ENCODE peak calls at places on chromosomes 3 and 15, in seven cellular contexts. N is aorta, O is PC-3, D is HL-60, W is osteoblast, H is mesenchymal stem cell, K is GM23338. S is an unnamed sample.

GRCh38 chr3:11455977-11456376 is 183.8 kb downstream of the ATG7 start:
- DNase-seq in W (peak), H (peak), D (peak), O (no peak), N (no peak), K (no peak), S (no peak)

GRCh38 chr3:82627733-82628132 is 866.3 kb upstream of the GBE1 start:
- DNase-seq in O (no peak), D (no peak), W (no peak), N (no peak), K (no peak), H (no peak), S (no peak)

GRCh38 chr3:126511291-126511690 is 6.3 kb downstream of the UROC1 start:
- DNase-seq in K (no peak), H (no peak), W (peak), D (no peak), O (no peak), N (peak), S (no peak)

GRCh38 chr15:65951007-65951406 is 81.7 kb downstream of the RAB11A start:
- DNase-seq in N (no peak), K (no peak), O (no peak), H (no peak), W (no peak), D (no peak), S (no peak)

GRCh38 chr3:109028753-109029152 is 75.1 kb upstream of the GUCA1C start:
- DNase-seq in N (no peak), W (no peak), H (no peak), D (no peak), K (no peak), O (no peak), S (no peak)

GRCh38 chr15:61653110-61653509 is 407.1 kb downstream of the VPS13C start:
- DNase-seq in D (no peak), N (no peak), H (no peak), K (peak), W (no peak), O (no peak), S (no peak)

GRCh38 chr3:51982352-51982837 is 940 bp upstream of the ACY1 start:
- DNase-seq in H (no peak), D (peak), K (peak), N (no peak), O (peak), W (peak), S (no peak)

GRCh38 chr3:128415773-128416577 is 50.7 kb downstream of the DNAJB8 start:
- DNase-seq in K (no peak), D (no peak), O (no peak), H (no peak), N (no peak), W (no peak), S (no peak)

GRCh38 chr3:119939087-119939486 is 155.2 kb downstream of the GSK3B start:
- DNase-seq in D (no peak), N (no peak), O (no peak), H (no peak), K (no peak), W (no peak), S (no peak)

GRCh38 chr3:139695701-139696422 is 18.1 kb upstream of the NMNAT3 start:
- DNase-seq in N (no peak), W (no peak), K (no peak), H (no peak), D (no peak), O (no peak), S (no peak)

GRCh38 chr3:36704280-36704679 is 60.1 kb downstream of the DCLK3 start:
- DNase-seq in W (no peak), K (no peak), N (no peak), D (no peak), O (no peak), H (no peak), S (no peak)

GRCh38 chr3:103181175-103181574 is 746.4 kb downstream of the ZPLD1 start:
- DNase-seq in N (no peak), H (no peak), K (no peak), O (peak), D (no peak), W (no peak), S (no peak)

GRCh38 chr3:66236281-66236680 is 15.5 kb downstream of the SLC25A26 start:
- DNase-seq in K (peak), D (no peak), W (no peak), N (no peak), O (peak), H (peak), S (no peak)

GRCh38 chr15:93048759-93049161 is 40.3 kb downstream of the RGMA start:
- DNase-seq in H (no peak), D (peak), N (no peak), O (peak), K (no peak), W (no peak), S (no peak)

GRCh38 chr3:37694236-37694635 is 167.4 kb upstream of the CTDSPL start:
- DNase-seq in W (no peak), D (no peak), K (peak), O (no peak), H (no peak), N (no peak), S (no peak)

GRCh38 chr15:99440029-99440428 is 125.8 kb upstream of the MEF2A start:
- DNase-seq in O (no peak), H (no peak), W (no peak), K (no peak), N (no peak), D (no peak), S (no peak)

GRCh38 chr3:98557324-98558010 is 25.7 kb downstream of the GPR15 start:
- DNase-seq in W (no peak), O (no peak), N (no peak), D (no peak), H (no peak), K (no peak), S (no peak)

GRCh38 chr15:90104551-90104950 is 2.3 kb upstream of the IDH2 start:
- DNase-seq in O (peak), H (no peak), K (no peak), N (no peak), D (no peak), W (no peak), S (no peak)

GRCh38 chr15:63514533-63514943 is 10.1 kb downstream of the USP3 start:
- DNase-seq in H (peak), O (peak), D (peak), W (no peak), K (no peak), N (no peak), S (no peak)

GRCh38 chr3:69994934-69995333 is 4.6 kb upstream of the SAMMSON start:
- DNase-seq in K (no peak), H (no peak), O (no peak), N (no peak), W (no peak), D (no peak), S (no peak)

GRCh38 chr3:141393151-141394076 is 25.1 kb downstream of the ZBTB38 start:
- DNase-seq in D (no peak), O (no peak), W (no peak), N (no peak), H (peak), K (peak), S (no peak)

GRCh38 chr3:151864423-151865101 is 8.9 kb upstream of the SUCNR1 start:
- DNase-seq in H (peak), O (peak), W (no peak), D (no peak), K (no peak), N (no peak), S (no peak)

GRCh38 chr3:59192473-59192872 is 142.6 kb upstream of the CFAP20DC start:
- DNase-seq in H (peak), N (no peak), O (peak), K (no peak), W (peak), D (no peak), S (no peak)

GRCh38 chr3:126146525-126147146 is 33.8 kb downstream of the ALDH1L1 start:
- DNase-seq in D (no peak), O (no peak), H (no peak), K (no peak), W (peak), N (peak), S (no peak)

GRCh38 chr15:77966540-77967290 is 110.8 kb downstream of the TBC1D2B start:
- DNase-seq in N (no peak), O (peak), H (peak), W (peak), D (peak), K (peak), S (no peak)

GRCh38 chr3:119588112-119588511 is 8.8 kb downstream of the ADPRH start:
- DNase-seq in W (no peak), H (no peak), K (no peak), O (no peak), D (no peak), N (peak), S (no peak)

GRCh38 chr3:186532641-186533072 is 11.5 kb downstream of the CRYGS start:
- DNase-seq in H (no peak), D (peak), K (no peak), O (no peak), N (no peak), W (no peak), S (no peak)

GRCh38 chr15:85582719-85583089 is 202.3 kb downstream of the AKAP13 start:
- DNase-seq in H (peak), O (no peak), N (no peak), W (no peak), D (peak), K (no peak), S (no peak)

GRCh38 chr3:119145500-119146167 is at the start of gene TEX55:
- DNase-seq in O (peak), K (peak), W (peak), N (no peak), H (peak), D (peak), S (no peak)

GRCh38 chr15:90862964-90863721 is 5.2 kb upstream of the FURIN start:
- DNase-seq in H (no peak), D (peak), O (peak), K (no peak), W (peak), N (no peak), S (no peak)

GRCh38 chr15:100008258-100008657 is 275.0 kb upstream of the LYSMD4 start:
- DNase-seq in N (no peak), W (no peak), K (no peak), H (no peak), D (no peak), O (peak), S (no peak)

GRCh38 chr3:155001289-155002007 is 78.7 kb upstream of the MME start:
- DNase-seq in O (no peak), K (no peak), H (no peak), W (no peak), D (peak), N (no peak), S (no peak)
- H3K27ac ChIP-seq in O (no peak), K (no peak), H (no peak), W (no peak), D (peak), N (no peak), S (no peak)

GRCh38 chr3:136250862-136251460 is 821 bp downstream of the PCCB start:
- DNase-seq in K (peak), H (peak), W (peak), O (peak), N (peak), D (peak), S (peak)
- H3K27ac ChIP-seq in K (peak), H (no peak), W (peak), O (peak), N (no peak), D (peak), S (peak)

DNA sequence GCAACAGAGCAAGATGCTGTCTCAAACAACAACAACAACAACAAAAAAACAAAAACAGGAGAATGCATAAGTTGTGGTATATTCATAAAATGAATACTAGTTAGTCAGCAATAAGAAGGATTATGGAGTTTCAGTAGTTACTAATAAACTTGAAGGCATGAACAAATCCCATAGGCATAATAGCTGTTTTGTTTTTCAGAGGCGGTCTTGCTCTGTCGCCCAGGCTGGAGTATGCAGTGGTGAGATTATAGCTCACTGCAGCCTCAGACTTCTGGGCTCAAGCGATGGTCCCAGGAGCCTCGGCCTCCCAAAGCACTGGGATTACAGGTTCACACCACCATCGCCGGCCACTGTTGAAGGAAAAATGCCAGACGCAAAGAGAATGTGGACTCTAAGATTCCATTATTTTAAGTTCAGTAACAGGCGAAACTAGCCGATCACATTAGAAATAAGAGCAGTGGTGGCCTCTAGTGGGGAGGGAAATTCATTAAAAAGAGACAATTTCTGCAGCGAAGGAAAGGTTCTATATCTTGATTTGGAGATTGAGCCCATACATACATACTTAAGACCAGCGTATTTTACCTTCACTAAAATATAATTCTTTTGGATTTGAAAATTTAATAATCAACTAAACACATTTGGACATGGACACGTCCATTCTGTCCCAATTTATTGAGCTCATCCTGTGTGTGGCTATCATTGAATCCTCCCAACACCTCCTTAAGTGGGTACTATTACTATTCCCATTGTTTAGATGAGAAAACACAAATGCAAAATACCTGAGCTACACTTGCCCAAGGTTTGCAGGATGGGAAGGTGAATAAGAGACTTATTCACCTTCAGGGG is 27.4 kb upstream of the HDAC11 start:
- DNase-seq in N (no peak), O (peak), H (peak), D (peak), K (peak), W (peak), S (no peak)
- H3K27ac ChIP-seq in N (no peak), O (peak), H (no peak), D (peak), K (peak), W (no peak), S (peak)

DNA sequence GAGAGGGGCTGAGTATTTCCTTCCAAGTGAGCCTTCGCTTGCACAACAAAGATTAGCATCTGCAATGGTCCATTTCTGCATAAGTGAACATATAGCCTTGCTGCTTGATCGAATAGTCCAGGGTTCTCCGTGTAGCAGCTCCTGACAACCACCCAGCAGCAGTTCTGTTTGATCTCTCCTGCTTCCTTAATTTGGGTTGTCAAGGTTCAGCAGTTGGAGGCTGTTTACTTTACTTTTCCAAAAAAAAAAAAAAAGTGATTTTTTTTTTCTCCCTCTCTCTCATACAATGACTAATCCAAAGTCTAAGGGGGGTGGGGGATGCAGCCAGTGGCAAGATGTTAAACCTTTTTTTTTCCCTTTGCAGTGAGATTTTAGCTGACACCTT is 3.6 kb downstream of the FOXP1 start:
- DNase-seq in H (peak), K (no peak), N (no peak), O (peak), W (peak), D (peak), S (no peak)
- H3K27ac ChIP-seq in H (peak), K (no peak), N (peak), O (no peak), W (peak), D (peak), S (peak)

DNA sequence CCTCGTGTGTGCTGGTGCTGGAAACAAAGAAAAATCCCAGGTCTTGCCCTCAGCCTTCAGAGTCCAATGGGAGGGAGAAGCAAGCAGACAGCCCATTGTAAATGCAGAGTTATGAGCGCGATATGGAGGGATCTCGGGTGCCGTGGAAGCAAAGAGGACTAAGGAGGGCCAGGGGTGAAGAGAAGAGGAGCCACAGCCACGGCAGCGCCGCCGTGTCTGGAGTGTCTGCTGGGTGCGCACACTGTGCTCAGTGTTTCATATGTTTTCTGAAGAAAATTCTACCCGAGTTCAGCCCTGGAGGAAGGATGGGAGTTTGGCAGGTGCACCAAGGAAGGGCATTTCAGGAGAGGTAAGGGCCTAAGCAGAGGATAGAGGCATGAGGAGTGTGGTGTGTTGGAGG is 35.7 kb upstream of the NR2C2 start:
- DNase-seq in K (no peak), W (no peak), H (no peak), D (no peak), N (no peak), O (no peak), S (no peak)
- H3K27ac ChIP-seq in K (no peak), W (no peak), H (no peak), D (no peak), N (no peak), O (no peak), S (no peak)

S was measured in caudate nucleus.